ENCODE peak calls at places on chromosomes 16 and 17, in six cellular contexts. W, Q, T, G, I and F are unnamed samples.
A peak's percentile ranks its signal among the peaks of the same experiment; 100 is the strongest.

GRCh38 chr16:53091508-53092211 is 36.9 kb downstream of the CHD9 start:
- DNase-seq in W (peak; percentile 28), G (peak; percentile 90), Q (peak; percentile 54), T (peak; percentile 99), I (peak; percentile 84), F (peak; percentile 84)

GRCh38 chr17:45791935-45792334 is 7.8 kb downstream of the CRHR1 start:
- DNase-seq in T (no peak), Q (no peak), I (no peak), G (no peak), W (no peak), F (no peak)

GRCh38 chr17:43068570-43069367 is 43.7 kb downstream of the RND2 start:
- DNase-seq in T (no peak), W (no peak), Q (no peak), I (no peak), G (no peak), F (peak; percentile 12)

GRCh38 chr17:74856113-74856512 is 3.6 kb downstream of the GRIN2C start:
- DNase-seq in W (no peak), G (no peak), T (no peak), I (no peak), Q (no peak), F (no peak)

GRCh38 chr17:8438441-8438840 is 2.8 kb downstream of the NDEL1 start:
- DNase-seq in G (no peak), T (no peak), I (no peak), W (no peak), Q (no peak), F (no peak)

GRCh38 chr17:63140255-63140654 is 174.2 kb downstream of the TANC2 start:
- DNase-seq in T (peak; percentile 57), I (no peak), Q (peak; percentile 4), G (peak; percentile 51), W (no peak), F (peak; percentile 77)

GRCh38 chr16:67281536-67282446 is 2.5 kb downstream of the PLEKHG4 start:
- DNase-seq in W (no peak), I (no peak), T (no peak), G (no peak), Q (no peak), F (no peak)

GRCh38 chr17:80935526-80935925 is 56.1 kb upstream of the CHMP6 start:
- DNase-seq in Q (no peak), W (no peak), G (no peak), I (no peak), T (no peak), F (no peak)

GRCh38 chr17:17305282-17305801 is 2.2 kb downstream of the NT5M start:
- DNase-seq in T (no peak), G (no peak), W (no peak), I (no peak), Q (peak; percentile 86), F (peak; percentile 23)

GRCh38 chr17:40596261-40596919 is 31.1 kb upstream of the CCR7 start:
- DNase-seq in I (no peak), Q (no peak), T (peak; percentile 35), G (peak; percentile 55), W (no peak), F (no peak)

GRCh38 chr16:67248401-67249177 is at the start of gene SLC9A5:
- DNase-seq in W (peak; percentile 35), Q (peak; percentile 77), T (no peak), I (no peak), G (no peak), F (no peak)

GRCh38 chr17:38960402-38960801 is 6.8 kb downstream of the FBXO47 start:
- DNase-seq in Q (no peak), G (no peak), W (no peak), T (no peak), I (no peak), F (no peak)

GRCh38 chr17:18987862-18988545 is 16.6 kb downstream of the FAM83G start:
- DNase-seq in W (no peak), T (no peak), I (no peak), Q (no peak), G (no peak), F (no peak)

GRCh38 chr17:3990391-3991127 is 26.3 kb upstream of the ATP2A3 start:
- DNase-seq in Q (no peak), T (no peak), W (no peak), I (no peak), G (no peak), F (peak; percentile 19)

GRCh38 chr16:70615933-70616332 is 30.4 kb upstream of the IL34 start:
- DNase-seq in G (no peak), W (no peak), T (no peak), Q (no peak), I (no peak), F (no peak)

GRCh38 chr16:18984425-18985005 is 781 bp downstream of the TMC7 start:
- DNase-seq in Q (no peak), W (no peak), G (peak; percentile 14), T (no peak), I (no peak), F (no peak)

GRCh38 chr17:70357196-70357595 is 187.9 kb downstream of the KCNJ2 start:
- DNase-seq in G (peak; percentile 9), W (no peak), Q (no peak), I (no peak), T (no peak), F (no peak)

GRCh38 chr16:20620003-20620402 is 43.8 kb upstream of the ACSM2B start:
- DNase-seq in Q (no peak), I (no peak), T (no peak), W (no peak), G (no peak), F (no peak)

GRCh38 chr17:44775136-44775837 is 16.5 kb downstream of the ADAM11 start:
- DNase-seq in Q (peak; percentile 99), W (no peak), G (peak; percentile 98), I (peak; percentile 97), T (peak; percentile 95), F (peak; percentile 99)

GRCh38 chr17:42472709-42473521 is 14.2 kb downstream of the ATP6V0A1 start:
- DNase-seq in Q (no peak), I (no peak), T (peak; percentile 97), W (no peak), G (peak; percentile 94), F (peak; percentile 89)

GRCh38 chr16:86619263-86619935 is 41.0 kb downstream of the FOXL1 start:
- DNase-seq in W (no peak), G (no peak), I (peak; percentile 55), Q (no peak), T (peak; percentile 75), F (no peak)

GRCh38 chr17:32385121-32385520 is 35.2 kb downstream of the ZNF207 start:
- DNase-seq in Q (no peak), I (no peak), G (no peak), W (no peak), T (no peak), F (peak; percentile 16)

GRCh38 chr17:39652635-39653315 is 12.4 kb upstream of the TCAP start:
- DNase-seq in T (no peak), W (no peak), G (no peak), I (no peak), Q (no peak), F (no peak)

GRCh38 chr17:65139045-65139764 is 2.0 kb downstream of the RGS9 start:
- DNase-seq in W (no peak), Q (no peak), G (no peak), T (no peak), I (no peak), F (no peak)

GRCh38 chr16:9817586-9817985 is 364.6 kb downstream of the GRIN2A start:
- DNase-seq in Q (no peak), W (no peak), G (no peak), T (no peak), I (no peak), F (no peak)

GRCh38 chr16:48276102-48276501 is 28.8 kb upstream of the ABCC11 start:
- DNase-seq in Q (no peak), I (no peak), G (no peak), T (peak; percentile 16), W (no peak), F (peak; percentile 39)

GRCh38 chr17:79758260-79758659 is 19.7 kb upstream of the CBX2 start:
- DNase-seq in W (no peak), T (no peak), I (no peak), G (no peak), Q (no peak), F (no peak)